ENCODE peak calls at places on chromosomes 2 and 18, in five cellular contexts. C is heart left ventricle, G is breast epithelium, L is kidney, X is IMR-90. R is an unnamed sample. For H3K4me1, the result is how much of the 10 kb centered on the place peaks cover.

GRCh38 chr2:241064008-241064801 is 37.9 kb downstream of the MTERF4 start:
- DNase-seq in C (peak), G (peak), L (peak), X (no peak), R (no peak)

GRCh38 chr18:33201509-33201926 is 239.0 kb downstream of the CCDC178 start:
- DNase-seq in X (no peak), G (no peak), C (no peak), L (no peak), R (no peak)

GRCh38 chr2:4979127-4979526 is 713.1 kb upstream of the SOX11 start:
- DNase-seq in X (no peak), L (no peak), C (no peak), G (no peak), R (no peak)

GRCh38 chr2:2562867-2563266 is 231.8 kb upstream of the MYT1L start:
- DNase-seq in G (no peak), L (no peak), X (no peak), C (no peak), R (no peak)

GRCh38 chr2:230798769-230799399 is 65.9 kb upstream of the ITM2C start:
- DNase-seq in X (peak), C (no peak), L (no peak), G (no peak), R (no peak)

GRCh38 chr2:215136669-215137328 is 1.6 kb downstream of the ABCA12 start:
- DNase-seq in C (no peak), X (peak), G (no peak), L (no peak), R (no peak)

GRCh38 chr2:232525796-232526195 is at the start of gene CHRND:
- DNase-seq in G (no peak), L (no peak), X (no peak), C (peak), R (no peak)

GRCh38 chr2:11866358-11867335 is 120.2 kb downstream of the LPIN1 start:
- DNase-seq in L (no peak), X (no peak), G (no peak), C (no peak), R (no peak)

GRCh38 chr2:154368148-154368547 is 330.3 kb upstream of the KCNJ3 start:
- DNase-seq in G (no peak), L (no peak), X (no peak), C (no peak), R (no peak)

GRCh38 chr2:235666240-235666781 is 172.5 kb downstream of the AGAP1 start:
- DNase-seq in L (no peak), G (no peak), C (no peak), X (peak), R (no peak)

GRCh38 chr2:98009887-98010760 is 14.4 kb upstream of the TMEM131 start:
- DNase-seq in X (no peak), G (no peak), C (no peak), L (no peak), R (no peak)

GRCh38 chr2:71190959-71191943 is 35.7 kb downstream of the PAIP2B start:
- DNase-seq in C (no peak), X (peak), L (no peak), G (no peak), R (no peak)

GRCh38 chr2:74730530-74730929 is 76.5 kb downstream of the SEMA4F start:
- DNase-seq in X (no peak), G (no peak), C (no peak), L (no peak), R (no peak)

GRCh38 chr18:23331091-23331920 is 121.8 kb upstream of the RIOK3 start:
- DNase-seq in G (peak), X (no peak), L (peak), C (no peak), R (no peak)

GRCh38 chr2:86243950-86244733 is 44.9 kb downstream of the MRPL35 start:
- DNase-seq in C (no peak), X (no peak), L (no peak), G (no peak), R (no peak)

GRCh38 chr18:59202258-59202820 is 17.6 kb upstream of the GRP start:
- DNase-seq in C (no peak), G (no peak), X (no peak), L (no peak), R (no peak)

GRCh38 chr18:58392336-58393000 is 236.4 kb downstream of the ALPK2 start:
- DNase-seq in X (peak), G (no peak), L (no peak), C (no peak), R (no peak)

GRCh38 chr2:233081232-233081730 is 21.1 kb downstream of the INPP5D start:
- DNase-seq in X (no peak), C (no peak), L (peak), G (no peak), R (no peak)

GRCh38 chr2:190328748-190329147 is 9.1 kb upstream of the HIBCH start:
- DNase-seq in G (no peak), C (no peak), X (peak), L (no peak), R (no peak)

GRCh38 chr2:26770986-26771586 is 7.0 kb downstream of the SLC35F6 start:
- DNase-seq in X (peak), G (peak), C (peak), L (peak), R (peak)

GRCh38 chr18:64276736-64277135 is 127.8 kb upstream of the LINC00305 start:
- DNase-seq in G (no peak), X (no peak), C (no peak), L (no peak), R (no peak)

GRCh38 chr2:230881840-230882239 is 17.1 kb downstream of the ITM2C start:
- DNase-seq in C (peak), G (no peak), X (no peak), L (peak), R (peak)

GRCh38 chr2:152555048-152555447 is 162.2 kb downstream of the PRPF40A start:
- DNase-seq in X (no peak), L (no peak), G (no peak), C (no peak), R (no peak)

GRCh38 chr18:79068299-79068945 is 772 bp upstream of the ATP9B start:
- DNase-seq in C (no peak), G (no peak), L (no peak), X (no peak), R (no peak)

GRCh38 chr18:5662586-5663090 is 118.8 kb upstream of the EPB41L3 start:
- DNase-seq in X (no peak), G (no peak), C (no peak), L (no peak), R (no peak)

GRCh38 chr18:58223717-58224424 is 179.8 kb downstream of the NEDD4L start:
- DNase-seq in L (peak), G (peak), C (no peak), X (peak), R (peak)

GRCh38 chr2:88100489-88100858 is 27.4 kb downstream of the FABP1 start:
- DNase-seq in L (no peak), X (no peak), G (no peak), C (no peak), R (no peak)

GRCh38 chr2:113965644-113966043 is 75.8 kb downstream of the ACTR3 start:
- DNase-seq in C (no peak), L (no peak), G (no peak), X (peak), R (no peak)

GRCh38 chr18:31498450-31499156 is 626 bp downstream of the DSG2 start:
- DNase-seq in G (no peak), C (no peak), L (no peak), X (no peak), R (no peak)

GRCh38 chr2:137525644-137526190 is 438.6 kb upstream of the HNMT start:
- DNase-seq in X (no peak), L (no peak), C (no peak), G (no peak), R (no peak)

GRCh38 chr2:55052087-55053061 is 2.1 kb upstream of the RTN4 start:
- DNase-seq in C (no peak), X (peak), L (no peak), G (no peak), R (no peak)

GRCh38 chr2:35976611-35977010 is 379.0 kb upstream of the CRIM1 start:
- DNase-seq in G (no peak), X (no peak), C (no peak), L (no peak), R (no peak)

GRCh38 chr2:109442715-109443319 is 170.9 kb downstream of the SEPTIN10 start:
- DNase-seq in C (no peak), L (no peak), G (no peak), X (no peak), R (no peak)

GRCh38 chr2:103161456-103162289 is 399.8 kb downstream of the TMEM182 start:
- DNase-seq in G (no peak), X (peak), C (no peak), L (no peak), R (no peak)

DNA sequence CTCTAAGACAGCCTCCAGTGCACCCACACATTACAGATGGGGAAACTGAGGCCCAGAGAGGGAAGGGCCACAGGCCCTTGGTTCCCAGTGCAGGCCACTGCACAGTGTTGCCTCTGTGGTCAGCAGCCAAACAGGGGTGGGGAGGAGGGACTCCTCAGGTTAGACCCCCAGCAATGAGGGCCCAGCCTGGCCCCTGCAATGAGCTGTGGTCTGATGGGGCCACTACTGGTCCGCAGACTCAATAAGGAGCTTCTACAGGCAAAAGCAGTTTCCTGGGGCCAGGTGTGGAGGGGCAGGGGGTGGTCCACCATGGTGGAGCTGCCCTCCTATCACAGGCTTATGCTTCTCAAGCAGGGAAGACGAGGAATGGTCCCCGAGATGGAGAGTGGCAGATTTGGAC is 87.6 kb downstream of the HS1BP3 start:
- DNase-seq in C (no peak), X (no peak), G (no peak), L (no peak), R (no peak)
- H3K4me1 ChIP-seq in C (under half), X (under half), G (under half), L (under half), R (under half)

GRCh38 chr2:131682122-131682944 is 154.6 kb downstream of the CCDC74A start:
- DNase-seq in L (peak), G (peak), X (peak), C (peak), R (peak)
- TF ChIP-seq CTCF in L (no peak), G (peak), X (peak), C (peak), R (peak)

DNA sequence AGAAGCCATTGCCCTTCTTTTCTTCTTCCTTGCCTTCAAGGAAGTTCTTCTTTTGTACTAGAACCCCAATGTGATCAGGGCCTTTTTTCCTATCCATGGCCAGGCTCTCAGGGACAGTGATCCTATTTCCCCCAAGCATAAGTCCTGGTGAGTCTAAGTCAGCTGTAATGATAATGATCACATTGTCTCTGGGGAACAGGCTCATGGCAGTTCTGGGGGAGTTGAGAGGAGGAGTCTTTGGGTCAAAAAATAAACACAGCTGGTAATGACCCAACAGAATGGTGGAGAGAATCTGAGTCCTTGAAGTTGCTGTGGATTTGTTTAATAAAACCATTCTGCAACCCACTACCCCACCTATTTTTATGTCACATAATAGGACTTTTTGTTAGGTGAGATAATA is 96.6 kb downstream of the SOCS6 start:
- DNase-seq in G (no peak), C (no peak), L (no peak), X (peak), R (no peak)
- H3K4me1 ChIP-seq in G (under half), C (under half), L (under half), X (under half), R (under half)

GRCh38 chr2:149161481-149162225 is 123.2 kb downstream of the LYPD6B start:
- DNase-seq in X (no peak), L (no peak), G (no peak), C (no peak), R (no peak)

GRCh38 chr2:149164296-149164695 is 125.8 kb downstream of the LYPD6B start:
- DNase-seq in X (no peak), C (no peak), L (no peak), G (no peak), R (no peak)

GRCh38 chr2:149164827-149165226 is 126.3 kb downstream of the LYPD6B start:
- DNase-seq in L (no peak), G (no peak), C (no peak), X (no peak), R (no peak)

GRCh38 chr2:149158957-149159356 is 120.5 kb downstream of the LYPD6B start:
- DNase-seq in G (no peak), L (no peak), C (no peak), X (no peak), R (no peak)

GRCh38 chr2:149160701-149161217 is 122.3 kb downstream of the LYPD6B start:
- DNase-seq in X (no peak), L (no peak), C (no peak), G (no peak), R (no peak)
- TF ChIP-seq CTCF in X (no peak), L (no peak), C (no peak), G (no peak), R (no peak)

GRCh38 chr2:219281588-219281987 is 2.4 kb downstream of the DNAJB2 start:
- DNase-seq in X (no peak), G (no peak), C (no peak), L (no peak), R (no peak)
- H3K4me1 ChIP-seq in X (under half), G (under half), C (under half), L (under half), R (under half)

DNA sequence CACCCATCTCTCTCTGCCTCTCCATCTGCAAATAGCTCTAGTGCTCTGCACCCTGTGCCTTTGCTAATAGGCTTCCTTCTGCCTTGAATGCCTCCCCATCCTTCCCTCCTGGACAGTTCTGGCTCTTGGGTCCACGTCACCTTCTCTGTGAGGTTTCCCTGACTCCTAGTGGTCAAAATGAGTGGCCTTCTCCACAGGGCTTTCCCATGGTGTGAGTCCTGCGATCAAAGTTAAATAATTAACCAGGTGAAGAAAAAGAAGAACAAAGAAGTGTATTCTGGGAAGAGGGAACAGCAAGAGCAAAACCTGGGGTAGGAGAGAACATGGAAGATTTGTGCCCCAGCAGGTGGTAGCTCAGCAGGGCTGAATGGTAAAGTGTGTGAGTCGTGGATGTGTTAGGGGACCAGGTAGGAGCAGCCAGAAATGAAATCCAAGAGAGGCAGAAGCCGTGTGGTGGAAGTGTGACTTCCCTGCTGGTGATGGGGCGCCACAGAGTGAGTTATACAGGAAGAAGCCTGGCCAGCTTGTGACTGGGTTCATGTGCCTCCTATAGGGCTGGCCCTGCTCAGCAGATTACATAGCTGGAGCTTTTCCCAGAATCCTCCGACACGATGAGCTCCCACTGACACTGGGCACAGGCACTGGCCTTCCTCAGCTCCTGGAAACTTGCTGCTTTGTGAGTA is 93.8 kb upstream of the LDAH start:
- DNase-seq in X (peak), L (no peak), C (no peak), G (no peak), R (no peak)
- TF ChIP-seq CTCF in X (peak), L (peak), C (peak), G (no peak), R (peak)

DNA sequence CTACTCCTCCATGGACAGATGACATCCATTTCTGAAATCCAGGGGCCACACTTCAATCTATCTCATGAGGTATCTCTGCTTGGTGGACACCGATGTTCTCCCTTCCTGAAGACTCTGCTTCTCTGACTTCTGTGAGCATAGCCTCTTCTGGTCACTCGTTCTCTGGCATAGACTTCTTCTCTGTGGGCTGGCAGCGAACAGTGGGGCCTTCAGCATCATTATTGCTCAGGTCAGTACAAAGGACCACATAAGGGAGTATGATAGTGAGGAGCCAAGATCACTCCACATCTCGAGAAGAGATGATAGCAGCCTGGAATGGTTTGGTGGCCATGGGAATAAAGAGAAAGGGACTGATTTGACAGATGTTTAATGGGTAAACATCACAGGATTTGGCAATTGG is 8.0 kb upstream of the KCMF1 start:
- DNase-seq in X (no peak), G (no peak), L (no peak), C (no peak), R (no peak)
- H3K4me1 ChIP-seq in X (under half), G (under half), L (under half), C (under half), R (under half)

DNA sequence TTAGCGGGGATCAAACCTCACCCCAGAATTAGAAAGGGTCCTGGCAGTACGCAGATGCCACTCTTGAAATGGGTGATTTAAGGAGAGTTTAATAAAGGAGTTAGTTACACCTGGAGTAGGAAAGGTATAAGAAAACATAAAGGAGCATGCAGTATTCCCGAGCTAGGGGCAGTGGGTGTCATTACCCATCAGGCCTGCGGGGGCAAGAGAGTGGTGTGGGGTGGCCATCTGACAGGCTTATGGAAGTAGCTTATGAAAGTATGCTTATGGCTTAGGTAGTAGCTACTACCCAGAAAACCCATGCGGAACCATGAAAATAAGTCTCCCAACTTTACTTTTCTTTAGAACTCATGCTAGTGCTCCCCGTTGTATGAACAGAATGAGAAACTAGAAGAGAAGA is 568.9 kb upstream of the ACVR2A start:
- DNase-seq in X (no peak), C (no peak), L (no peak), G (no peak), R (no peak)
- TF ChIP-seq CTCF in X (no peak), C (no peak), L (no peak), G (no peak), R (no peak)